ENCODE peak calls at places on chromosomes 13 and 19, in eight cellular contexts. Z is left kidney; S is COLO829; P is GM04503; C is mammary epithelial cell; Y is NCI-H2029; K is fibroblast of lung; N is effector memory CD8-positive, alpha-beta T cell. O is an unnamed sample.
A peak's percentile ranks its signal among the peaks of the same experiment; 100 is the strongest.

GRCh38 chr13:85853161-85853894 is 54.1 kb upstream of the SLITRK6 start:
- DNase-seq in Z (no peak), S (no peak), P (no peak), C (no peak), Y (no peak), K (no peak), N (no peak), O (no peak)

GRCh38 chr13:26694609-26695359 is 65.8 kb downstream of the GPR12 start:
- DNase-seq in Z (no peak), S (no peak), P (no peak), C (no peak), Y (no peak), K (no peak), N (no peak), O (no peak)

GRCh38 chr13:23794267-23795161 is 94.7 kb downstream of the MIPEP start:
- DNase-seq in Z (no peak), S (no peak), P (peak; percentile 47), C (peak; percentile 52), Y (no peak), K (peak; percentile 96), N (no peak), O (no peak)

GRCh38 chr13:85497652-85498051 is 301.6 kb downstream of the SLITRK6 start:
- DNase-seq in Z (no peak), S (peak; percentile 74), P (peak; percentile 64), C (peak; percentile 88), Y (no peak), K (peak; percentile 98), N (no peak), O (no peak)

GRCh38 chr19:19064811-19065745 is 1.3 kb downstream of the SLC25A42 start:
- DNase-seq in Z (peak; percentile 44), S (peak; percentile 46), P (no peak), C (no peak), Y (peak; percentile 28), K (no peak), N (peak; percentile 20), O (no peak)

GRCh38 chr13:45325806-45326205 is 15.2 kb downstream of the TPT1 start:
- DNase-seq in Z (peak; percentile 55), S (no peak), P (peak; percentile 65), C (peak; percentile 87), Y (no peak), K (peak; percentile 88), N (no peak), O (no peak)

GRCh38 chr13:33134213-33134612 is 118.0 kb downstream of the KL start:
- DNase-seq in Z (no peak), S (no peak), P (no peak), C (no peak), Y (no peak), K (peak; percentile 29), N (no peak), O (no peak)

GRCh38 chr19:33464733-33465115 is 56.9 kb downstream of the PEPD start:
- DNase-seq in Z (no peak), S (no peak), P (no peak), C (no peak), Y (no peak), K (no peak), N (no peak), O (no peak)

GRCh38 chr13:63377986-63378385 is 1962.3 kb upstream of the PCDH20 start:
- DNase-seq in Z (no peak), S (no peak), P (no peak), C (no peak), Y (no peak), K (no peak), N (no peak), O (no peak)

GRCh38 chr19:55041627-55042343 is 3.7 kb upstream of the GP6 start:
- DNase-seq in Z (peak; percentile 3), S (no peak), P (no peak), C (no peak), Y (no peak), K (no peak), N (no peak), O (no peak)

GRCh38 chr13:99993660-99994455 is 12.3 kb downstream of the ZIC2 start:
- DNase-seq in Z (peak; percentile 29), S (no peak), P (no peak), C (no peak), Y (no peak), K (no peak), N (no peak), O (no peak)

O was measured in DMS153.